ENCODE peak calls at places on chromosomes 1 and 21, in eight cellular contexts. One of them, this sample, is unnamed.

GRCh38 chr1:54754045-54754444 is 10.3 kb downstream of the PARS2 start:
- DNase-seq in GM12878: no peak
- DNase-seq in HepG2: no peak
- DNase-seq in K562: no peak
- DNase-seq in endothelial cell of umbilical vein: no peak
- DNase-seq in H1: no peak
- DNase-seq in SK-N-SH: no peak
- DNase-seq in HCT116: no peak
- DNase-seq in this sample: no peak

GRCh38 chr1:212749924-212750535 is 41.5 kb downstream of the NSL1 start:
- DNase-seq in K562: peak
- DNase-seq in SK-N-SH: peak
- DNase-seq in endothelial cell of umbilical vein: peak
- DNase-seq in HepG2: peak
- DNase-seq in GM12878: peak
- DNase-seq in HCT116: peak
- DNase-seq in H1: no peak
- DNase-seq in this sample: peak

GRCh38 chr1:40897499-40897898 is 35.3 kb upstream of the CITED4 start:
- DNase-seq in SK-N-SH: no peak
- DNase-seq in K562: no peak
- DNase-seq in endothelial cell of umbilical vein: peak
- DNase-seq in H1: no peak
- DNase-seq in GM12878: no peak
- DNase-seq in HepG2: no peak
- DNase-seq in HCT116: no peak
- DNase-seq in this sample: no peak

GRCh38 chr1:89821322-89822108 is 683 bp downstream of the LRRC8D start:
- DNase-seq in SK-N-SH: peak
- DNase-seq in HepG2: peak
- DNase-seq in HCT116: no peak
- DNase-seq in endothelial cell of umbilical vein: peak
- DNase-seq in GM12878: no peak
- DNase-seq in H1: peak
- DNase-seq in K562: peak
- DNase-seq in this sample: no peak

GRCh38 chr1:52551476-52552235 is 1.2 kb downstream of the TUT4 start:
- DNase-seq in HCT116: no peak
- DNase-seq in GM12878: no peak
- DNase-seq in SK-N-SH: no peak
- DNase-seq in K562: no peak
- DNase-seq in HepG2: peak
- DNase-seq in endothelial cell of umbilical vein: peak
- DNase-seq in H1: no peak
- DNase-seq in this sample: peak

GRCh38 chr1:202794049-202794725 is 14.0 kb downstream of the KDM5B start:
- DNase-seq in HepG2: no peak
- DNase-seq in H1: no peak
- DNase-seq in HCT116: no peak
- DNase-seq in SK-N-SH: no peak
- DNase-seq in GM12878: no peak
- DNase-seq in endothelial cell of umbilical vein: no peak
- DNase-seq in K562: no peak
- DNase-seq in this sample: no peak

GRCh38 chr1:53410100-53410541 is 49.1 kb upstream of the DMRTB1 start:
- DNase-seq in GM12878: peak
- DNase-seq in endothelial cell of umbilical vein: no peak
- DNase-seq in SK-N-SH: peak
- DNase-seq in H1: no peak
- DNase-seq in HCT116: no peak
- DNase-seq in HepG2: no peak
- DNase-seq in K562: no peak
- DNase-seq in this sample: no peak

GRCh38 chr21:45286671-45287437 is 841 bp downstream of the POFUT2 start:
- DNase-seq in HCT116: no peak
- DNase-seq in H1: peak
- DNase-seq in GM12878: no peak
- DNase-seq in K562: no peak
- DNase-seq in HepG2: no peak
- DNase-seq in SK-N-SH: peak
- DNase-seq in endothelial cell of umbilical vein: peak
- DNase-seq in this sample: no peak

GRCh38 chr1:9721606-9722377 is 70.3 kb downstream of the PIK3CD start:
- DNase-seq in K562: peak
- DNase-seq in endothelial cell of umbilical vein: peak
- DNase-seq in HepG2: peak
- DNase-seq in HCT116: no peak
- DNase-seq in H1: peak
- DNase-seq in SK-N-SH: peak
- DNase-seq in GM12878: no peak
- DNase-seq in this sample: no peak

GRCh38 chr1:71658295-71658694 is 577.5 kb upstream of the ZRANB2 start:
- DNase-seq in HCT116: no peak
- DNase-seq in GM12878: no peak
- DNase-seq in HepG2: no peak
- DNase-seq in endothelial cell of umbilical vein: no peak
- DNase-seq in H1: no peak
- DNase-seq in SK-N-SH: no peak
- DNase-seq in K562: no peak
- DNase-seq in this sample: no peak

GRCh38 chr1:24315391-24315790 is 3.8 kb upstream of the GRHL3 start:
- DNase-seq in H1: no peak
- DNase-seq in K562: no peak
- DNase-seq in GM12878: no peak
- DNase-seq in HCT116: no peak
- DNase-seq in SK-N-SH: no peak
- DNase-seq in HepG2: no peak
- DNase-seq in endothelial cell of umbilical vein: no peak
- DNase-seq in this sample: no peak

GRCh38 chr1:81174811-81175476 is 625.8 kb upstream of the ADGRL2 start:
- DNase-seq in HCT116: peak
- DNase-seq in GM12878: no peak
- DNase-seq in HepG2: no peak
- DNase-seq in endothelial cell of umbilical vein: peak
- DNase-seq in K562: no peak
- DNase-seq in H1: no peak
- DNase-seq in SK-N-SH: no peak
- DNase-seq in this sample: no peak

GRCh38 chr1:223147858-223148257 is 4.8 kb upstream of the TLR5 start:
- DNase-seq in K562: no peak
- DNase-seq in H1: no peak
- DNase-seq in SK-N-SH: no peak
- DNase-seq in HepG2: no peak
- DNase-seq in endothelial cell of umbilical vein: no peak
- DNase-seq in HCT116: no peak
- DNase-seq in GM12878: no peak
- DNase-seq in this sample: no peak

GRCh38 chr1:173868266-173869107 is at the start of gene ZBTB37:
- DNase-seq in HepG2: peak
- DNase-seq in GM12878: no peak
- DNase-seq in SK-N-SH: peak
- DNase-seq in H1: peak
- DNase-seq in K562: peak
- DNase-seq in HCT116: peak
- DNase-seq in endothelial cell of umbilical vein: peak
- DNase-seq in this sample: no peak

GRCh38 chr1:116769561-116769977 is 15.3 kb downstream of the CD2 start:
- DNase-seq in H1: no peak
- DNase-seq in SK-N-SH: no peak
- DNase-seq in HCT116: no peak
- DNase-seq in HepG2: no peak
- DNase-seq in GM12878: peak
- DNase-seq in K562: no peak
- DNase-seq in endothelial cell of umbilical vein: no peak
- DNase-seq in this sample: no peak

GRCh38 chr1:56200921-56201320 is 378.4 kb downstream of the PLPP3 start:
- DNase-seq in HCT116: no peak
- DNase-seq in SK-N-SH: no peak
- DNase-seq in HepG2: no peak
- DNase-seq in H1: no peak
- DNase-seq in K562: no peak
- DNase-seq in GM12878: no peak
- DNase-seq in endothelial cell of umbilical vein: no peak
- DNase-seq in this sample: no peak

GRCh38 chr1:157197906-157198435 is 59.8 kb upstream of the ETV3 start:
- DNase-seq in endothelial cell of umbilical vein: no peak
- DNase-seq in SK-N-SH: no peak
- DNase-seq in K562: no peak
- DNase-seq in HepG2: no peak
- DNase-seq in GM12878: no peak
- DNase-seq in H1: no peak
- DNase-seq in HCT116: no peak
- DNase-seq in this sample: no peak

GRCh38 chr1:194447635-194448034 is 1261.2 kb upstream of the B3GALT2 start:
- DNase-seq in H1: no peak
- DNase-seq in K562: no peak
- DNase-seq in HepG2: no peak
- DNase-seq in GM12878: no peak
- DNase-seq in SK-N-SH: no peak
- DNase-seq in endothelial cell of umbilical vein: no peak
- DNase-seq in HCT116: no peak
- DNase-seq in this sample: no peak

GRCh38 chr1:150110066-150110465 is 39.6 kb upstream of the PLEKHO1 start:
- DNase-seq in GM12878: no peak
- DNase-seq in HepG2: no peak
- DNase-seq in endothelial cell of umbilical vein: peak
- DNase-seq in K562: no peak
- DNase-seq in HCT116: no peak
- DNase-seq in SK-N-SH: no peak
- DNase-seq in H1: no peak
- DNase-seq in this sample: no peak
- H3K9ac ChIP-seq in GM12878: no peak
- H3K9ac ChIP-seq in HepG2: no peak
- H3K9ac ChIP-seq in endothelial cell of umbilical vein: no peak
- H3K9ac ChIP-seq in K562: no peak
- H3K9ac ChIP-seq in HCT116: no peak
- H3K9ac ChIP-seq in SK-N-SH: no peak
- H3K9ac ChIP-seq in H1: no peak
- H3K9ac ChIP-seq in this sample: peak

DNA sequence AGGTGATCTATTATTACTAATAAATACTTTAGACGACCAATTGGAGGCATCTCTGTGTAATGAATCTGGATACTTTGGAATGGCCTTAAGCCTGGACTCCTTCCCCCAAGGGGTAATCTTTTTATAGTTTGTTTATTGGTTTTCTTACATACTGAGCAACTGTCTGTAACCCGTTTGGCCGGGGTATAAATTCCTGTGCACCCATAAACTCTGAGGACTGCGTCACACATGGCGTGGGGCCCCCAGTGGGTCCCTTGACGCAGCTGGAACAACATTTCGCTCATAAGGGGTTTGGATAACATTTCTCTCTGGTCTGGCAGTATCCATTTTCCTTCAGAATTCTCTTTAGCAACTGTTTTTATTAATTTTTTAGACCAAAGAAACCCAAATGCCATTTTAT is 26.5 kb downstream of the SCCPDH start:
- DNase-seq in GM12878: no peak
- DNase-seq in K562: no peak
- DNase-seq in HepG2: no peak
- DNase-seq in HCT116: no peak
- DNase-seq in H1: no peak
- DNase-seq in endothelial cell of umbilical vein: no peak
- DNase-seq in SK-N-SH: no peak
- DNase-seq in this sample: no peak
- TF ChIP-seq POLR2AphosphoS5 in GM12878: no peak
- TF ChIP-seq POLR2AphosphoS5 in K562: no peak
- TF ChIP-seq POLR2AphosphoS5 in HepG2: no peak
- TF ChIP-seq POLR2AphosphoS5 in HCT116: no peak
- TF ChIP-seq POLR2AphosphoS5 in H1: no peak
- TF ChIP-seq POLR2AphosphoS5 in endothelial cell of umbilical vein: no peak
- TF ChIP-seq POLR2AphosphoS5 in SK-N-SH: no peak
- TF ChIP-seq POLR2AphosphoS5 in this sample: no peak

GRCh38 chr1:36739703-36740289 is 257.1 kb upstream of the CSF3R start:
- DNase-seq in HepG2: no peak
- DNase-seq in K562: no peak
- DNase-seq in endothelial cell of umbilical vein: no peak
- DNase-seq in HCT116: no peak
- DNase-seq in SK-N-SH: no peak
- DNase-seq in GM12878: no peak
- DNase-seq in H1: no peak
- DNase-seq in this sample: peak
- H3K27ac ChIP-seq in HepG2: no peak
- H3K27ac ChIP-seq in K562: no peak
- H3K27ac ChIP-seq in endothelial cell of umbilical vein: no peak
- H3K27ac ChIP-seq in HCT116: no peak
- H3K27ac ChIP-seq in SK-N-SH: no peak
- H3K27ac ChIP-seq in GM12878: no peak
- H3K27ac ChIP-seq in H1: no peak
- H3K27ac ChIP-seq in this sample: peak

DNA sequence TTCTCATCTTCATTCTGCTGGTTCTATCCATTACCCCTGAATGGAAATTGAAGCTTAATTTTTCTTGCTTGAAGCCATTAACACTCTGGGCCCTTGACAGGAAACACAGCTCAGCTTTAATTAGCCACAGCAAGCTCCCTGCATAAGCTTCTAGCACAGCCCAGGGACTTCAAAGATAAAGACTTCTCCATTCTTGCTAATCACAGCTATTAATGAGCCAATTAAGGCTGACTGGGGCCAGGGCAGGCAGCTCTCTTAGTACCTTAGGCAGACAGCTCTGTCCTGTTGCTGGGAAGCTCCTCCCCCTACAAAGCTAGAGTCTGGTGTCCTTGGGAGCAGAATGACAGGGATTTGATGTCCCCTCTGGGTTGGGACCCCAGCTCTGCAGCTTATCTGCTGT is 27.9 kb upstream of the TRABD2B start:
- DNase-seq in SK-N-SH: no peak
- DNase-seq in HCT116: no peak
- DNase-seq in GM12878: no peak
- DNase-seq in K562: no peak
- DNase-seq in HepG2: no peak
- DNase-seq in H1: no peak
- DNase-seq in endothelial cell of umbilical vein: no peak
- DNase-seq in this sample: no peak
- H3K9ac ChIP-seq in SK-N-SH: no peak
- H3K9ac ChIP-seq in HCT116: no peak
- H3K9ac ChIP-seq in GM12878: no peak
- H3K9ac ChIP-seq in K562: no peak
- H3K9ac ChIP-seq in HepG2: no peak
- H3K9ac ChIP-seq in H1: no peak
- H3K9ac ChIP-seq in endothelial cell of umbilical vein: no peak
- H3K9ac ChIP-seq in this sample: no peak

GRCh38 chr1:33563702-33564101 is 91.3 kb downstream of the ZSCAN20 start:
- DNase-seq in HepG2: no peak
- DNase-seq in HCT116: no peak
- DNase-seq in K562: no peak
- DNase-seq in endothelial cell of umbilical vein: no peak
- DNase-seq in H1: no peak
- DNase-seq in SK-N-SH: no peak
- DNase-seq in GM12878: no peak
- DNase-seq in this sample: no peak
- TF ChIP-seq POLR2AphosphoS5 in HepG2: no peak
- TF ChIP-seq POLR2AphosphoS5 in HCT116: no peak
- TF ChIP-seq POLR2AphosphoS5 in K562: no peak
- TF ChIP-seq POLR2AphosphoS5 in endothelial cell of umbilical vein: no peak
- TF ChIP-seq POLR2AphosphoS5 in H1: no peak
- TF ChIP-seq POLR2AphosphoS5 in SK-N-SH: no peak
- TF ChIP-seq POLR2AphosphoS5 in GM12878: no peak
- TF ChIP-seq POLR2AphosphoS5 in this sample: no peak

GRCh38 chr21:36719614-36720013 is 20.7 kb downstream of the SIM2 start:
- DNase-seq in SK-N-SH: no peak
- DNase-seq in GM12878: no peak
- DNase-seq in H1: no peak
- DNase-seq in HCT116: no peak
- DNase-seq in K562: no peak
- DNase-seq in endothelial cell of umbilical vein: no peak
- DNase-seq in HepG2: no peak
- DNase-seq in this sample: no peak
- H3K27ac ChIP-seq in SK-N-SH: no peak
- H3K27ac ChIP-seq in GM12878: no peak
- H3K27ac ChIP-seq in H1: no peak
- H3K27ac ChIP-seq in HCT116: peak
- H3K27ac ChIP-seq in K562: no peak
- H3K27ac ChIP-seq in endothelial cell of umbilical vein: no peak
- H3K27ac ChIP-seq in HepG2: no peak
- H3K27ac ChIP-seq in this sample: no peak

GRCh38 chr21:41711416-41712023 is 55.3 kb downstream of the RIPK4 start:
- DNase-seq in HepG2: no peak
- DNase-seq in K562: no peak
- DNase-seq in SK-N-SH: no peak
- DNase-seq in GM12878: no peak
- DNase-seq in H1: peak
- DNase-seq in HCT116: no peak
- DNase-seq in endothelial cell of umbilical vein: no peak
- DNase-seq in this sample: no peak
- H3K9ac ChIP-seq in HepG2: peak
- H3K9ac ChIP-seq in K562: no peak
- H3K9ac ChIP-seq in SK-N-SH: no peak
- H3K9ac ChIP-seq in GM12878: no peak
- H3K9ac ChIP-seq in H1: no peak
- H3K9ac ChIP-seq in HCT116: no peak
- H3K9ac ChIP-seq in endothelial cell of umbilical vein: no peak
- H3K9ac ChIP-seq in this sample: no peak

This sample was measured in SK-N-MC.